ENCODE peak calls at places on chromosomes 11 and 22, in nine cellular contexts. Q is RWPE1; L is astrocyte of the spinal cord; T is H54; V is glomerular endothelial cell; I is activated naive CD4-positive, alpha-beta T cell; H is esophagus squamous epithelium; K is DMS153; C is iPS-NIHi11. D is an unnamed sample.

GRCh38 chr11:43515090-43515489 is 156.4 kb downstream of the TTC17 start:
- DNase-seq in Q (no peak), L (no peak), T (no peak), V (no peak), I (no peak), H (no peak), K (no peak), C (peak; percentile 71), D (no peak)

GRCh38 chr11:122978303-122978620 is 3.4 kb downstream of the BSX start:
- DNase-seq in Q (no peak), L (no peak), T (no peak), V (no peak), I (no peak), H (no peak), K (no peak), C (no peak), D (no peak)

GRCh38 chr22:29130490-29130889 is 57.7 kb downstream of the KREMEN1 start:
- DNase-seq in Q (no peak), L (no peak), T (no peak), V (no peak), I (no peak), H (no peak), K (no peak), C (no peak), D (no peak)

GRCh38 chr11:106076421-106076922 is 675 bp downstream of the KBTBD3 start:
- DNase-seq in Q (peak; percentile 1), L (no peak), T (no peak), V (no peak), I (peak; percentile 8), H (no peak), K (no peak), C (peak; percentile 4), D (no peak)

GRCh38 chr11:94740975-94741707 is 27.0 kb upstream of the AMOTL1 start:
- DNase-seq in Q (peak; percentile 73), L (peak; percentile 67), T (peak; percentile 49), V (no peak), I (no peak), H (no peak), K (peak; percentile 57), C (peak; percentile 72), D (peak; percentile 63)

GRCh38 chr11:117560786-117561530 is 233.3 kb downstream of the CEP164 start:
- DNase-seq in Q (no peak), L (no peak), T (no peak), V (no peak), I (no peak), H (no peak), K (no peak), C (no peak), D (no peak)

GRCh38 chr22:50506611-50507420 is 686 bp downstream of the LMF2 start:
- DNase-seq in Q (no peak), L (no peak), T (no peak), V (no peak), I (no peak), H (no peak), K (no peak), C (peak; percentile 43), D (no peak)

GRCh38 chr11:29343465-29344333 is 673.1 kb downstream of the KCNA4 start:
- DNase-seq in Q (peak; percentile 54), L (peak; percentile 36), T (peak; percentile 12), V (no peak), I (no peak), H (peak; percentile 0), K (peak; percentile 16), C (peak; percentile 68), D (peak; percentile 63)

GRCh38 chr11:76170473-76170872 is 35.8 kb downstream of the WNT11 start:
- DNase-seq in Q (no peak), L (no peak), T (no peak), V (no peak), I (no peak), H (no peak), K (no peak), C (no peak), D (no peak)

GRCh38 chr22:50341977-50342650 is 1.0 kb upstream of the PPP6R2 start:
- DNase-seq in Q (peak; percentile 51), L (peak; percentile 82), T (no peak), V (peak; percentile 34), I (peak; percentile 82), H (no peak), K (peak; percentile 76), C (peak; percentile 84), D (peak; percentile 95)

GRCh38 chr11:75147191-75147874 is 3.6 kb upstream of the SLCO2B1 start:
- DNase-seq in Q (no peak), L (no peak), T (no peak), V (no peak), I (no peak), H (no peak), K (no peak), C (no peak), D (no peak)

GRCh38 chr11:101441747-101442146 is 142.1 kb downstream of the TRPC6 start:
- DNase-seq in Q (no peak), L (no peak), T (no peak), V (no peak), I (no peak), H (no peak), K (peak; percentile 24), C (no peak), D (no peak)

GRCh38 chr11:27347949-27348879 is 14.8 kb downstream of the CCDC34 start:
- DNase-seq in Q (no peak), L (no peak), T (no peak), V (no peak), I (no peak), H (no peak), K (peak; percentile 79), C (peak; percentile 28), D (no peak)

GRCh38 chr22:35633520-35633919 is 14.7 kb upstream of the APOL6 start:
- DNase-seq in Q (no peak), L (no peak), T (no peak), V (no peak), I (no peak), H (no peak), K (no peak), C (no peak), D (peak; percentile 14)

GRCh38 chr22:39897841-39898240 is 3.0 kb upstream of the GRAP2 start:
- DNase-seq in Q (no peak), L (no peak), T (no peak), V (no peak), I (no peak), H (no peak), K (no peak), C (no peak), D (no peak)

GRCh38 chr11:26712497-26712896 is 9.4 kb downstream of the SLC5A12 start:
- DNase-seq in Q (no peak), L (no peak), T (no peak), V (no peak), I (no peak), H (no peak), K (no peak), C (no peak), D (no peak)

GRCh38 chr22:34620832-34621231 is 445.1 kb upstream of the ISX start:
- DNase-seq in Q (no peak), L (no peak), T (no peak), V (no peak), I (no peak), H (no peak), K (no peak), C (no peak), D (no peak)

GRCh38 chr22:21568207-21569075 is 927 bp downstream of the UBE2L3 start:
- DNase-seq in Q (no peak), L (peak; percentile 22), T (no peak), V (no peak), I (peak; percentile 10), H (no peak), K (no peak), C (no peak), D (no peak)

GRCh38 chr22:35973388-35973787 is 55.2 kb downstream of the RBFOX2 start:
- DNase-seq in Q (no peak), L (no peak), T (no peak), V (no peak), I (no peak), H (no peak), K (no peak), C (no peak), D (no peak)

GRCh38 chr11:65388731-65389130 is 2.3 kb downstream of the FRMD8 start:
- DNase-seq in Q (no peak), L (no peak), T (no peak), V (no peak), I (no peak), H (no peak), K (no peak), C (no peak), D (no peak)

GRCh38 chr11:114256176-114256897 is 39.9 kb upstream of the NNMT start:
- DNase-seq in Q (no peak), L (no peak), T (no peak), V (no peak), I (no peak), H (no peak), K (no peak), C (no peak), D (no peak)

GRCh38 chr11:68264741-68265540 is 6.8 kb downstream of the C11orf24 start:
- DNase-seq in Q (no peak), L (no peak), T (no peak), V (no peak), I (no peak), H (no peak), K (no peak), C (no peak), D (no peak)

GRCh38 chr22:31945971-31946680 is 1.8 kb downstream of the YWHAH start:
- DNase-seq in Q (no peak), L (peak; percentile 39), T (no peak), V (no peak), I (no peak), H (no peak), K (no peak), C (no peak), D (no peak)

GRCh38 chr11:78429209-78429608 is 11.6 kb upstream of the GAB2 start:
- DNase-seq in Q (no peak), L (no peak), T (no peak), V (no peak), I (no peak), H (no peak), K (no peak), C (no peak), D (no peak)

GRCh38 chr22:31958625-31959239 is 14.4 kb downstream of the YWHAH start:
- DNase-seq in Q (no peak), L (no peak), T (no peak), V (no peak), I (no peak), H (no peak), K (no peak), C (no peak), D (no peak)

GRCh38 chr11:100445231-100445735 is 241.8 kb upstream of the ARHGAP42 start:
- DNase-seq in Q (no peak), L (peak; percentile 63), T (no peak), V (no peak), I (no peak), H (no peak), K (peak; percentile 58), C (peak; percentile 33), D (no peak)

GRCh38 chr11:111260761-111261160 is 15.2 kb downstream of the POU2AF2 start:
- DNase-seq in Q (no peak), L (no peak), T (no peak), V (no peak), I (no peak), H (no peak), K (no peak), C (no peak), D (no peak)

GRCh38 chr22:37822079-37822833 is 926 bp upstream of the GALR3 start:
- DNase-seq in Q (no peak), L (no peak), T (no peak), V (no peak), I (no peak), H (no peak), K (no peak), C (peak; percentile 67), D (no peak)

GRCh38 chr11:34915136-34916013 is 804 bp downstream of the APIP start:
- DNase-seq in Q (no peak), L (peak; percentile 47), T (no peak), V (no peak), I (no peak), H (no peak), K (peak; percentile 4), C (no peak), D (no peak)

GRCh38 chr11:122910775-122911174 is 28.2 kb downstream of the JHY start:
- DNase-seq in Q (peak; percentile 24), L (peak; percentile 20), T (no peak), V (no peak), I (no peak), H (no peak), K (no peak), C (no peak), D (no peak)

GRCh38 chr22:18136563-18137320 is 13.2 kb upstream of the USP18 start:
- DNase-seq in Q (no peak), L (no peak), T (no peak), V (no peak), I (no peak), H (no peak), K (no peak), C (peak; percentile 41), D (no peak)

D was measured in sciatic nerve.